ENCODE peak calls at places on chromosomes 2 and 18, in four cellular contexts. Q is K562, F is HepG2, P is HEK293T. O is an unnamed sample.

GRCh38 chr2:135999899-136000298 is 14.5 kb upstream of the DARS1 start:
- DNase-seq in Q (no peak), F (no peak), P (no peak), O (no peak)

GRCh38 chr2:197990356-197990755 is 186.0 kb downstream of the PLCL1 start:
- DNase-seq in Q (no peak), F (no peak), P (no peak), O (no peak)

GRCh38 chr2:124027182-124027581 is 2.1 kb downstream of the CNTNAP5 start:
- DNase-seq in Q (peak), F (peak), P (peak), O (peak)

GRCh38 chr2:48423376-48423775 is 106.6 kb upstream of the STON1 start:
- DNase-seq in Q (no peak), F (no peak), P (no peak), O (no peak)

GRCh38 chr2:240449764-240450531 is 14.5 kb downstream of the GPC1 start:
- DNase-seq in Q (no peak), F (no peak), P (no peak), O (no peak)

GRCh38 chr2:208489687-208490086 is 83.1 kb downstream of the PTH2R start:
- DNase-seq in Q (peak), F (no peak), P (no peak), O (no peak)

GRCh38 chr2:27715318-27716165 is 51.9 kb downstream of the SLC4A1AP start:
- DNase-seq in Q (no peak), F (no peak), P (peak), O (peak)

GRCh38 chr2:18605115-18605514 is 15.7 kb upstream of the NT5C1B start:
- DNase-seq in Q (no peak), F (no peak), P (no peak), O (no peak)

GRCh38 chr2:164697688-164698290 is 76.5 kb upstream of the GRB14 start:
- DNase-seq in Q (no peak), F (peak), P (peak), O (no peak)

GRCh38 chr2:45068643-45069140 is 59.4 kb upstream of the SIX2 start:
- DNase-seq in Q (no peak), F (no peak), P (no peak), O (no peak)

GRCh38 chr2:67845557-67846114 is 217.2 kb downstream of the C1D start:
- DNase-seq in Q (no peak), F (no peak), P (peak), O (no peak)

GRCh38 chr18:58691256-58691655 is 20.0 kb downstream of the MALT1 start:
- DNase-seq in Q (no peak), F (no peak), P (no peak), O (no peak)

GRCh38 chr2:27720004-27720551 is 51.4 kb upstream of the MRPL33 start:
- DNase-seq in Q (peak), F (peak), P (no peak), O (no peak)

GRCh38 chr2:154350911-154351310 is 347.6 kb upstream of the KCNJ3 start:
- DNase-seq in Q (no peak), F (no peak), P (no peak), O (no peak)

GRCh38 chr2:177383935-177384334 is 8.6 kb upstream of the AGPS start:
- DNase-seq in Q (no peak), F (no peak), P (no peak), O (no peak)

GRCh38 chr2:183260527-183260926 is 136.3 kb downstream of the NUP35 start:
- DNase-seq in Q (no peak), F (no peak), P (no peak), O (no peak)

GRCh38 chr18:31614044-31614443 is 22.4 kb downstream of the TTR start:
- DNase-seq in Q (no peak), F (no peak), P (no peak), O (no peak)

GRCh38 chr2:58895849-58896248 is 654.7 kb upstream of the FANCL start:
- DNase-seq in Q (no peak), F (no peak), P (no peak), O (no peak)

GRCh38 chr2:239186958-239187357 is 213.9 kb downstream of the HDAC4 start:
- DNase-seq in Q (no peak), F (no peak), P (no peak), O (no peak)

GRCh38 chr2:179657068-179657467 is 204.3 kb downstream of the ZNF385B start:
- DNase-seq in Q (no peak), F (peak), P (no peak), O (no peak)

GRCh38 chr2:239311132-239312040 is 89.4 kb downstream of the HDAC4 start:
- DNase-seq in Q (no peak), F (no peak), P (no peak), O (no peak)

GRCh38 chr18:49247786-49248185 is 212.7 kb downstream of the DYM start:
- DNase-seq in Q (no peak), F (no peak), P (no peak), O (no peak)

GRCh38 chr18:55317832-55318231 is 270.2 kb downstream of the TCF4 start:
- DNase-seq in Q (no peak), F (no peak), P (no peak), O (no peak)

GRCh38 chr18:3016584-3017292 is 3.8 kb upstream of the LPIN2 start:
- DNase-seq in Q (no peak), F (no peak), P (no peak), O (no peak)

GRCh38 chr2:96533292-96534073 is 3.1 kb upstream of the ARID5A start:
- DNase-seq in Q (no peak), F (no peak), P (no peak), O (no peak)

GRCh38 chr2:164597988-164598387 is 23.3 kb downstream of the GRB14 start:
- DNase-seq in Q (no peak), F (no peak), P (no peak), O (no peak)

GRCh38 chr2:125667630-125668029 is 988.3 kb upstream of the GYPC start:
- DNase-seq in Q (no peak), F (no peak), P (no peak), O (no peak)

GRCh38 chr18:55275042-55275897 is 312.7 kb downstream of the TCF4 start:
- DNase-seq in Q (peak), F (no peak), P (peak), O (no peak)

GRCh38 chr2:96921561-96922303 is 51.9 kb upstream of the SEMA4C start:
- DNase-seq in Q (no peak), F (no peak), P (no peak), O (no peak)

GRCh38 chr2:164948540-164948939 is 6.8 kb downstream of the SLC38A11 start:
- DNase-seq in Q (no peak), F (no peak), P (no peak), O (no peak)

GRCh38 chr2:164388511-164388910 is 232.8 kb downstream of the GRB14 start:
- DNase-seq in Q (no peak), F (peak), P (no peak), O (no peak)

GRCh38 chr2:121810959-121811853 is 55.8 kb downstream of the TSN start:
- DNase-seq in Q (peak), F (peak), P (peak), O (peak)
- TF ChIP-seq ELF4 in Q (no peak), F (no peak), P (no peak), O (no peak)

GRCh38 chr2:234481301-234481700 is 15.6 kb downstream of the ARL4C start:
- DNase-seq in Q (no peak), F (no peak), P (no peak), O (no peak)

GRCh38 chr2:234483568-234484251 is 13.2 kb downstream of the ARL4C start:
- DNase-seq in Q (no peak), F (no peak), P (no peak), O (peak)

GRCh38 chr2:234480337-234480736 is 16.5 kb downstream of the ARL4C start:
- DNase-seq in Q (no peak), F (no peak), P (no peak), O (no peak)

GRCh38 chr2:234479465-234479864 is 17.4 kb downstream of the ARL4C start:
- DNase-seq in Q (no peak), F (no peak), P (no peak), O (no peak)

DNA sequence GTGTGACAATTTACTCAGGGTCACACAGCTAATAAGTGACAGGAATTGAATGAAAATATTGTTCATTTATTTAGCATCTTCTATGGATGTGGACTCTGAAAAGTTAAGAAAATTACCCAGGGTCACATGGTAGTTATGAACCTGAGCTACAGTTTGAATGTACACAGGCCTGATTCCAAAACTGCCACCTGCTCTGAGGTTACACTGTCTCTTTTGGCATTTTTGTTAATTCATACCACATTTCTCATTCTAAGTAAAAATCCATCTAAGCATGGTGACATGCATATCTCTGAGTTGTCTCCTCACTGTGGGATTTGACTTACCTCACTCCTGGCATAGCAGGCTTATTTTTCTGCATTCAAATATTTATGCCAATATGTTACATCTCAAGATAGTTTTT is 14.1 kb downstream of the ARL4C start:
- DNase-seq in Q (no peak), F (no peak), P (no peak), O (no peak)
- TF ChIP-seq ELF4 in Q (no peak), F (no peak), P (no peak), O (no peak)

GRCh38 chr2:1972428-1972827 is 228.1 kb upstream of the PXDN start:
- DNase-seq in Q (no peak), F (no peak), P (peak), O (no peak)
- TF ChIP-seq ELF4 in Q (no peak), F (no peak), P (no peak), O (no peak)

DNA sequence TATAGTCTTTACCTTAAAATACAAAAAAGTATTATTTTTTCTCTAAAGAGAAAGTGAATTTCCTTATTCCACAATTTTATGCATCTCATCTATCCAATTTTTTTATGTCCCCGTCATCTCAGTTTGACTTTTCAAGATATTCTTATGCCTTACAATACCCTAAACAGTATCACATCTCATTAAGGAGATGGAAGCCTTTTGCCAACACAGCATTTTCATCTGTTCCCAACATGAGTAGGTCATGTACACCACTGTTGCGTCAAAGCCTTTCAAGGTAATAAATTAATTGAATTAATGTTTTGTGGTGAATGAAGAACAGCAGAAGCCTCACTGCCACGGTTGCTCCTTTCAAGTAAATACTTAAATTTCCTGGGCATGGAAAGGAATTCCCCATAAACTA is 299.4 kb downstream of the EPHA4 start:
- DNase-seq in Q (no peak), F (no peak), P (no peak), O (no peak)
- TF ChIP-seq ELF4 in Q (no peak), F (no peak), P (no peak), O (no peak)

O was measured in WTC11.